ENCODE peak calls at places on chromosomes 11 and 22, in eight cellular contexts. L, U, J, G, X, O, M and A are unnamed samples.

GRCh38 chr11:121524233-121524631 is 71.5 kb upstream of the SORL1-AS1 start:
- DNase-seq in L (no peak), U (no peak), J (no peak), G (no peak), X (no peak), O (no peak), M (no peak), A (no peak)

GRCh38 chr11:298406-299065 is 790 bp downstream of the IFITM5 start:
- DNase-seq in L (no peak), U (no peak), J (peak), G (no peak), X (peak), O (no peak), M (peak), A (peak)

GRCh38 chr11:25068451-25068850 is 571.6 kb downstream of the LUZP2 start:
- DNase-seq in L (no peak), U (no peak), J (no peak), G (no peak), X (no peak), O (no peak), M (no peak), A (no peak)

GRCh38 chr11:47378011-47378835 is at the start of gene SPI1:
- DNase-seq in L (no peak), U (no peak), J (peak), G (peak), X (no peak), O (peak), M (peak), A (no peak)

GRCh38 chr11:72721276-72721675 is 30.9 kb downstream of the ARAP1 start:
- DNase-seq in L (no peak), U (no peak), J (no peak), G (no peak), X (no peak), O (no peak), M (no peak), A (no peak)

GRCh38 chr22:31445642-31446041 is 44.0 kb downstream of the EIF4ENIF1 start:
- DNase-seq in L (no peak), U (no peak), J (no peak), G (no peak), X (no peak), O (no peak), M (no peak), A (no peak)

GRCh38 chr11:66172146-66172545 is 96.3 kb upstream of the RAB1B start:
- DNase-seq in L (peak), U (no peak), J (no peak), G (no peak), X (no peak), O (no peak), M (no peak), A (no peak)

GRCh38 chr22:38325575-38325974 is 8.3 kb upstream of the CSNK1E start:
- DNase-seq in L (no peak), U (no peak), J (no peak), G (no peak), X (no peak), O (no peak), M (no peak), A (no peak)

GRCh38 chr11:108494182-108494581 is 4.0 kb downstream of the POGLUT3 start:
- DNase-seq in L (no peak), U (no peak), J (no peak), G (no peak), X (no peak), O (no peak), M (no peak), A (no peak)

GRCh38 chr22:42437488-42438292 is 5.5 kb upstream of the NFAM1 start:
- DNase-seq in L (peak), U (peak), J (peak), G (peak), X (peak), O (peak), M (peak), A (peak)

GRCh38 chr22:30251661-30252226 is 5.2 kb upstream of the LIF start:
- DNase-seq in L (peak), U (no peak), J (no peak), G (no peak), X (no peak), O (no peak), M (no peak), A (no peak)

GRCh38 chr11:126645206-126645605 is 289.7 kb downstream of the ST3GAL4 start:
- DNase-seq in L (no peak), U (no peak), J (no peak), G (no peak), X (no peak), O (no peak), M (no peak), A (no peak)

GRCh38 chr11:1287928-1288327 is 21.5 kb downstream of the TOLLIP start:
- DNase-seq in L (no peak), U (no peak), J (no peak), G (no peak), X (no peak), O (no peak), M (no peak), A (no peak)

GRCh38 chr11:92131289-92131890 is 93.2 kb upstream of the FAT3 start:
- DNase-seq in L (no peak), U (no peak), J (no peak), G (no peak), X (no peak), O (no peak), M (no peak), A (no peak)

GRCh38 chr11:75413864-75414263 is 14.5 kb downstream of the RPS3 start:
- DNase-seq in L (no peak), U (no peak), J (no peak), G (no peak), X (no peak), O (no peak), M (no peak), A (no peak)

GRCh38 chr11:95556342-95557151 is 233.0 kb downstream of the FAM76B start:
- DNase-seq in L (no peak), U (no peak), J (no peak), G (no peak), X (no peak), O (no peak), M (no peak), A (no peak)

GRCh38 chr11:11580831-11581492 is 40.8 kb downstream of the GALNT18 start:
- DNase-seq in L (no peak), U (no peak), J (no peak), G (no peak), X (no peak), O (no peak), M (no peak), A (no peak)

GRCh38 chr11:9210224-9210921 is 54.8 kb downstream of the DENND5A start:
- DNase-seq in L (no peak), U (no peak), J (no peak), G (no peak), X (no peak), O (no peak), M (no peak), A (no peak)

GRCh38 chr11:13776134-13776815 is 107.8 kb downstream of the FAR1 start:
- DNase-seq in L (no peak), U (no peak), J (no peak), G (no peak), X (no peak), O (peak), M (no peak), A (peak)

GRCh38 chr11:78239781-78240180 is 51.1 kb downstream of the USP35 start:
- DNase-seq in L (no peak), U (no peak), J (no peak), G (no peak), X (no peak), O (no peak), M (no peak), A (no peak)

GRCh38 chr22:37547249-37547741 is 13.0 kb upstream of the CDC42EP1 start:
- DNase-seq in L (no peak), U (no peak), J (no peak), G (no peak), X (no peak), O (no peak), M (no peak), A (no peak)

GRCh38 chr22:38428714-38429113 is 26.3 kb downstream of the KCNJ4 start:
- DNase-seq in L (no peak), U (no peak), J (no peak), G (no peak), X (no peak), O (no peak), M (no peak), A (no peak)

GRCh38 chr11:36540998-36541397 is 26.8 kb upstream of the RAG1 start:
- DNase-seq in L (peak), U (no peak), J (peak), G (peak), X (peak), O (peak), M (no peak), A (no peak)

GRCh38 chr11:76419896-76420295 is 24.9 kb upstream of the EMSY start:
- DNase-seq in L (no peak), U (no peak), J (no peak), G (no peak), X (no peak), O (peak), M (no peak), A (no peak)

GRCh38 chr11:22830082-22830414 is 447 bp upstream of the SVIP start:
- DNase-seq in L (no peak), U (no peak), J (no peak), G (no peak), X (no peak), O (no peak), M (no peak), A (no peak)

GRCh38 chr22:33922268-33922667 is 2.0 kb upstream of the LARGE1 start:
- DNase-seq in L (peak), U (no peak), J (peak), G (peak), X (peak), O (peak), M (peak), A (no peak)

GRCh38 chr11:46489668-46490560 is 98.3 kb upstream of the CHRM4 start:
- DNase-seq in L (peak), U (no peak), J (no peak), G (no peak), X (no peak), O (peak), M (no peak), A (peak)

GRCh38 chr11:47003180-47003877 is 66.8 kb downstream of the CSTPP1 start:
- DNase-seq in L (no peak), U (no peak), J (no peak), G (no peak), X (peak), O (peak), M (no peak), A (no peak)

GRCh38 chr11:58564226-58564625 is 11.4 kb downstream of the LPXN start:
- DNase-seq in L (no peak), U (no peak), J (no peak), G (no peak), X (no peak), O (no peak), M (no peak), A (no peak)

GRCh38 chr11:84384637-84385227 is 1098.6 kb upstream of the CCDC90B start:
- DNase-seq in L (peak), U (no peak), J (no peak), G (peak), X (peak), O (peak), M (no peak), A (no peak)

GRCh38 chr11:7600205-7600775 is 73.0 kb downstream of the CYB5R2 start:
- DNase-seq in L (peak), U (no peak), J (peak), G (peak), X (peak), O (no peak), M (peak), A (no peak)

GRCh38 chr11:75245356-75246005 is 4.9 kb downstream of the TPBGL start:
- DNase-seq in L (no peak), U (no peak), J (no peak), G (peak), X (peak), O (no peak), M (peak), A (no peak)

GRCh38 chr11:1838077-1838425 is 730 bp upstream of the TNNI2 start:
- DNase-seq in L (no peak), U (no peak), J (peak), G (no peak), X (no peak), O (no peak), M (no peak), A (no peak)

GRCh38 chr11:19738124-19738523 is 25.5 kb downstream of the NAV2 start:
- DNase-seq in L (no peak), U (no peak), J (no peak), G (no peak), X (no peak), O (no peak), M (no peak), A (no peak)

GRCh38 chr11:10607462-10607861 is 39.0 kb upstream of the LYVE1 start:
- DNase-seq in L (no peak), U (no peak), J (peak), G (no peak), X (no peak), O (no peak), M (no peak), A (no peak)

GRCh38 chr11:120655589-120655988 is 144.0 kb downstream of the GRIK4 start:
- DNase-seq in L (no peak), U (no peak), J (no peak), G (no peak), X (no peak), O (no peak), M (no peak), A (no peak)

GRCh38 chr11:92380882-92381281 is 156.3 kb downstream of the FAT3 start:
- DNase-seq in L (peak), U (no peak), J (no peak), G (no peak), X (no peak), O (no peak), M (no peak), A (no peak)

GRCh38 chr22:40602231-40602630 is 34.3 kb downstream of the MRTFA start:
- DNase-seq in L (no peak), U (no peak), J (no peak), G (no peak), X (no peak), O (no peak), M (no peak), A (no peak)

GRCh38 chr11:58318532-58318931 is 40.3 kb downstream of the OR5B17 start:
- DNase-seq in L (peak), U (no peak), J (no peak), G (no peak), X (no peak), O (no peak), M (no peak), A (no peak)

GRCh38 chr11:114171257-114172054 is 111.9 kb downstream of the ZBTB16 start:
- DNase-seq in L (no peak), U (no peak), J (peak), G (peak), X (peak), O (no peak), M (peak), A (no peak)
- H3K27ac ChIP-seq in L (no peak), U (no peak), J (peak), G (peak), X (peak), O (no peak), M (peak), A (peak)

GRCh38 chr11:118003456-118003855 is 17.3 kb downstream of the IL10RA start:
- DNase-seq in L (no peak), U (no peak), J (no peak), G (no peak), X (no peak), O (no peak), M (no peak), A (no peak)
- H3K27ac ChIP-seq in L (no peak), U (peak), J (no peak), G (peak), X (no peak), O (no peak), M (no peak), A (peak)

GRCh38 chr11:70174846-70175764 is 28.0 kb upstream of the FADD start:
- DNase-seq in L (no peak), U (no peak), J (no peak), G (no peak), X (no peak), O (no peak), M (no peak), A (no peak)
- H3K27ac ChIP-seq in L (no peak), U (no peak), J (no peak), G (no peak), X (no peak), O (no peak), M (peak), A (no peak)

DNA sequence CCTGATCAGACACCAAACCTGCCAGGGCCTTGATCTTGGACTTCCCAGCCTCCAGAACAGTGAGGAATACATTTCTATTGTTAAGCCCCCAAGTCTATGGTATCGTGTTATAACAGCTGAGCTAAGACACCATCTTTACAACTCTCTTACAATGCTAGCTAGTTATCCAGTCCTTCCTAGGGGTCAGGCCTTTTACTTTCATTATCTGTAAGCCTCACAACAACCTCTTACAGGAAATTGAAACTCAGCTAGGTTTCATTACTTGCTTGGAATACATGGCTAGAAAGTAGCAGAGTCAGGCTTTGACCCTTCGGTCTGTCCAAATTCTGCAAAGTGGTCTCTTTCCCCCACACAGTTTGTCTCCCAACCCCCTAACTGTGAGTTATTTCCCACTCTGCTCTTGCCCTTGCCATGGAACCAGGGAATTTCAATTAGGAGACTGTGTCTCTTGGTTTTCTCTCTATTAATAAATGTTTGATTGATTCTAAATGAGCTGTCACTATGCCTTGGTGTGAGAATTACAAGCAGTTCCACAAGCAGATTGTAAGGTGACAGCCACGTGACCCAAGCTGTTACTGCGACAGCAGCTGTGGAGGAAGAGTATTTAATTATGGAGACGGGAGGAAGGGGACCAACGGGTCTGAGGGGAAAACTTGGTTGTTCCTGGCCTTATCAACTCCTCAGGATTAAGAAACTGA is 38.4 kb upstream of the CLMP start:
- DNase-seq in L (no peak), U (no peak), J (no peak), G (no peak), X (no peak), O (no peak), M (no peak), A (peak)
- H3K27ac ChIP-seq in L (no peak), U (no peak), J (no peak), G (peak), X (no peak), O (no peak), M (no peak), A (no peak)